ENCODE peak calls at places on chromosomes 5 and 9, in five cellular contexts. C is NCI-H1436; E is fibroblast of villous mesenchyme; K is endothelial cell; U is activated CD4-positive, alpha-beta T cell treated with anti-CD3 and anti-CD28 coated beads for 36 hours. H is an unnamed sample.

GRCh38 chr5:82100303-82101077 is 128.7 kb downstream of the ATG10 start:
- DNase-seq in E (no peak), K (no peak), C (no peak), U (no peak), H (no peak)

GRCh38 chr9:131398204-131398603 is 4.3 kb downstream of the PRRC2B start:
- DNase-seq in C (no peak), U (peak), E (no peak), K (no peak), H (no peak)

GRCh38 chr5:9098990-9099389 is 446.9 kb downstream of the SEMA5A start:
- DNase-seq in U (no peak), K (no peak), C (no peak), E (no peak), H (no peak)

GRCh38 chr5:172009536-172010270 is 3.3 kb upstream of the FBXW11 start:
- DNase-seq in E (peak), K (no peak), C (no peak), U (no peak), H (no peak)

GRCh38 chr9:21854594-21854993 is 52.2 kb downstream of the MTAP start:
- DNase-seq in K (no peak), U (no peak), E (peak), C (no peak), H (no peak)

GRCh38 chr5:149632311-149633251 is 51.3 kb downstream of the ARHGEF37 start:
- DNase-seq in C (no peak), K (no peak), E (peak), U (peak), H (peak)

GRCh38 chr9:89658931-89659330 is 54.1 kb downstream of the GADD45G start:
- DNase-seq in C (no peak), U (no peak), E (no peak), K (no peak), H (no peak)

GRCh38 chr5:134249469-134250379 is 23.9 kb upstream of the PPP2CA start:
- DNase-seq in U (no peak), K (no peak), C (no peak), E (peak), H (no peak)

GRCh38 chr5:10439692-10440091 is 2.0 kb upstream of the ROPN1L start:
- DNase-seq in E (no peak), C (no peak), K (no peak), U (no peak), H (no peak)

GRCh38 chr5:33148076-33148501 is 292.7 kb upstream of the TARS1 start:
- DNase-seq in E (peak), K (no peak), C (no peak), U (no peak), H (no peak)

GRCh38 chr5:56050566-56051292 is 56.0 kb upstream of the IL6ST start:
- DNase-seq in C (no peak), K (no peak), U (no peak), E (peak), H (no peak)

GRCh38 chr5:150159741-150160179 is 4.1 kb upstream of the PDGFRB start:
- DNase-seq in U (no peak), K (no peak), E (peak), C (peak), H (no peak)

GRCh38 chr5:147780924-147781530 is 1.5 kb downstream of the JAKMIP2 start:
- DNase-seq in K (no peak), U (no peak), C (no peak), E (no peak), H (no peak)

GRCh38 chr5:78467744-78468357 is 107.4 kb downstream of the SCAMP1 start:
- DNase-seq in C (peak), K (no peak), E (peak), U (no peak), H (no peak)

GRCh38 chr5:160493806-160494317 is 72.2 kb downstream of the PTTG1 start:
- DNase-seq in E (no peak), C (no peak), K (no peak), U (no peak), H (no peak)

GRCh38 chr5:167057665-167058064 is 1233.8 kb upstream of the WWC1 start:
- DNase-seq in U (no peak), K (no peak), E (no peak), C (no peak), H (no peak)

GRCh38 chr5:62263401-62263800 is 42.6 kb upstream of the KIF2A start:
- DNase-seq in E (no peak), U (no peak), K (no peak), C (no peak), H (no peak)

GRCh38 chr5:1793966-1794895 is 5.4 kb downstream of the MRPL36 start:
- DNase-seq in C (no peak), E (peak), K (no peak), U (no peak), H (no peak)

GRCh38 chr9:134343637-134344036 is 17.4 kb downstream of the RXRA start:
- DNase-seq in K (no peak), U (no peak), E (no peak), C (no peak), H (no peak)

GRCh38 chr9:98962181-98962560 is 18.5 kb downstream of the COL15A1 start:
- DNase-seq in C (no peak), E (peak), U (no peak), K (no peak), H (no peak)

GRCh38 chr5:75048457-75048953 is 3.9 kb downstream of the GCNT4 start:
- DNase-seq in U (no peak), C (no peak), K (no peak), E (peak), H (no peak)

GRCh38 chr9:89844075-89844474 is 239.3 kb downstream of the GADD45G start:
- DNase-seq in K (no peak), C (no peak), E (no peak), U (no peak), H (peak)

GRCh38 chr5:56078271-56078670 is 83.5 kb upstream of the IL6ST start:
- DNase-seq in U (no peak), K (no peak), C (no peak), E (no peak), H (no peak)

GRCh38 chr9:68507098-68507795 is 33.4 kb downstream of the TMEM252 start:
- DNase-seq in C (no peak), K (no peak), E (peak), U (no peak), H (no peak)

GRCh38 chr5:172487671-172488070 is 33.3 kb upstream of the SH3PXD2B start:
- DNase-seq in C (no peak), U (no peak), K (no peak), E (no peak), H (no peak)

GRCh38 chr9:135885100-135885853 is 22.1 kb downstream of the CAMSAP1 start:
- DNase-seq in E (peak), U (peak), C (peak), K (no peak), H (no peak)

GRCh38 chr9:6247266-6247665 is 31.7 kb downstream of the IL33 start:
- DNase-seq in K (no peak), E (peak), C (no peak), U (no peak), H (no peak)

GRCh38 chr9:9003184-9003583 is 1203.6 kb upstream of the DMAC1 start:
- DNase-seq in C (no peak), E (no peak), U (no peak), K (peak), H (peak)

GRCh38 chr5:140869555-140869886 is 764 bp downstream of the PCDHA11 start:
- DNase-seq in E (no peak), U (no peak), K (no peak), C (no peak), H (no peak)

GRCh38 chr5:16690243-16690839 is 73.5 kb upstream of the RETREG1 start:
- DNase-seq in U (peak), K (peak), C (peak), E (peak), H (peak)

GRCh38 chr5:180400416-180400815 is 47.3 kb upstream of the GFPT2 start:
- DNase-seq in C (no peak), U (no peak), E (no peak), K (no peak), H (no peak)